ENCODE peak calls at places on chromosomes 12 and 14, in six cellular contexts. K is KBM-7; G is IMR-90; E is amniotic stem cell; Y is effector memory CD4-positive, alpha-beta T cell; X is CD8-positive, alpha-beta T cell. R is an unnamed sample.

GRCh38 chr12:62640910-62641448 is 174.4 kb downstream of the MON2 start:
- DNase-seq in G (peak; percentile 68), E (no peak), K (no peak), X (no peak), Y (no peak), R (no peak)

GRCh38 chr12:120254809-120255208 is 10.7 kb downstream of the PXN start:
- DNase-seq in E (no peak), X (no peak), Y (no peak), K (no peak), G (no peak), R (no peak)

GRCh38 chr12:34393821-34394150 is 371.5 kb downstream of the ALG10 start:
- DNase-seq in E (no peak), G (no peak), Y (no peak), K (no peak), X (peak; percentile 1), R (no peak)

GRCh38 chr12:11580125-11580751 is 69.2 kb upstream of the ETV6 start:
- DNase-seq in Y (no peak), G (peak; percentile 82), K (peak; percentile 82), X (no peak), E (peak; percentile 83), R (no peak)

GRCh38 chr12:2137707-2138106 is 84.9 kb downstream of the CACNA1C start:
- DNase-seq in K (no peak), E (no peak), G (no peak), X (no peak), Y (no peak), R (no peak)

GRCh38 chr14:53929871-53930685 is 26.5 kb downstream of the BMP4 start:
- DNase-seq in Y (no peak), G (no peak), X (peak; percentile 27), E (no peak), K (peak; percentile 19), R (peak; percentile 22)

GRCh38 chr14:75896341-75896740 is 85.5 kb downstream of the TGFB3 start:
- DNase-seq in Y (no peak), G (no peak), X (no peak), E (no peak), K (no peak), R (no peak)

GRCh38 chr12:62191747-62192485 is 68.3 kb upstream of the USP15 start:
- DNase-seq in Y (no peak), G (no peak), K (peak; percentile 24), X (no peak), E (peak; percentile 7), R (no peak)

GRCh38 chr12:127052491-127053232 is 1214.3 kb upstream of the TMEM132C start:
- DNase-seq in E (no peak), G (peak; percentile 20), K (no peak), X (no peak), Y (no peak), R (no peak)

GRCh38 chr12:120901818-120902217 is 2.3 kb downstream of the SPPL3 start:
- DNase-seq in Y (no peak), K (no peak), X (no peak), G (no peak), E (no peak), R (no peak)

GRCh38 chr12:48629541-48629940 is 52.5 kb downstream of the KANSL2 start:
- DNase-seq in E (no peak), G (no peak), X (no peak), Y (no peak), K (no peak), R (no peak)

GRCh38 chr12:130137141-130138018 is 24.9 kb upstream of the FZD10 start:
- DNase-seq in X (no peak), G (no peak), E (no peak), Y (no peak), K (no peak), R (no peak)

GRCh38 chr14:60622210-60622919 is 26.9 kb downstream of the SIX1 start:
- DNase-seq in G (peak; percentile 26), K (no peak), E (no peak), Y (no peak), X (no peak), R (no peak)

R was measured in T follicular helper cell.